ENCODE peak calls at places on chromosomes 11 and 22, in four cellular contexts. One of them, this sample, is unnamed.

GRCh38 chr11:78168539-78169477 is 19.6 kb downstream of the KCTD21 start:
- DNase-seq in colonic mucosa: peak; percentile 48
- DNase-seq in left ventricle myocardium inferior: peak; percentile 87
- DNase-seq in heart right ventricle: peak; percentile 90
- DNase-seq in this sample: peak; percentile 87

GRCh38 chr11:81026008-81026407 is 1585.2 kb upstream of the TENM4 start:
- DNase-seq in colonic mucosa: no peak
- DNase-seq in left ventricle myocardium inferior: no peak
- DNase-seq in heart right ventricle: no peak
- DNase-seq in this sample: no peak

GRCh38 chr11:69943066-69943465 is 123.8 kb upstream of the FGF3 start:
- DNase-seq in colonic mucosa: no peak
- DNase-seq in left ventricle myocardium inferior: no peak
- DNase-seq in heart right ventricle: no peak
- DNase-seq in this sample: no peak

GRCh38 chr22:20229916-20230775 is 38.0 kb downstream of the RTN4R start:
- DNase-seq in colonic mucosa: no peak
- DNase-seq in left ventricle myocardium inferior: no peak
- DNase-seq in heart right ventricle: no peak
- DNase-seq in this sample: no peak

GRCh38 chr22:40331706-40332105 is 14.6 kb upstream of the ADSL start:
- DNase-seq in colonic mucosa: no peak
- DNase-seq in left ventricle myocardium inferior: no peak
- DNase-seq in heart right ventricle: no peak
- DNase-seq in this sample: no peak

GRCh38 chr22:46094676-46095075 is 55.6 kb upstream of the PPARA start:
- DNase-seq in colonic mucosa: no peak
- DNase-seq in left ventricle myocardium inferior: no peak
- DNase-seq in heart right ventricle: no peak
- DNase-seq in this sample: no peak

GRCh38 chr22:42947211-42947990 is 67.5 kb downstream of the PACSIN2 start:
- DNase-seq in colonic mucosa: no peak
- DNase-seq in left ventricle myocardium inferior: peak; percentile 73
- DNase-seq in heart right ventricle: peak; percentile 55
- DNase-seq in this sample: peak; percentile 82

GRCh38 chr11:44275241-44275640 is 34.7 kb downstream of the ALX4 start:
- DNase-seq in colonic mucosa: no peak
- DNase-seq in left ventricle myocardium inferior: no peak
- DNase-seq in heart right ventricle: no peak
- DNase-seq in this sample: no peak

GRCh38 chr22:38038426-38038825 is 18.8 kb upstream of the PICK1 start:
- DNase-seq in colonic mucosa: no peak
- DNase-seq in left ventricle myocardium inferior: no peak
- DNase-seq in heart right ventricle: no peak
- DNase-seq in this sample: no peak

GRCh38 chr22:23178512-23179254 is 1.6 kb upstream of the BCR start:
- DNase-seq in colonic mucosa: peak; percentile 64
- DNase-seq in left ventricle myocardium inferior: peak; percentile 64
- DNase-seq in heart right ventricle: peak; percentile 60
- DNase-seq in this sample: peak; percentile 78

GRCh38 chr11:69178819-69179482 is 23.2 kb downstream of the SMIM38 start:
- DNase-seq in colonic mucosa: no peak
- DNase-seq in left ventricle myocardium inferior: no peak
- DNase-seq in heart right ventricle: no peak
- DNase-seq in this sample: no peak

GRCh38 chr11:66068923-66069714 is 953 bp upstream of the PACS1 start:
- DNase-seq in colonic mucosa: peak; percentile 59
- DNase-seq in left ventricle myocardium inferior: peak; percentile 40
- DNase-seq in heart right ventricle: peak; percentile 62
- DNase-seq in this sample: peak; percentile 59

GRCh38 chr11:14894657-14895598 is 2.9 kb upstream of the CYP2R1 start:
- DNase-seq in colonic mucosa: no peak
- DNase-seq in left ventricle myocardium inferior: peak; percentile 30
- DNase-seq in heart right ventricle: no peak
- DNase-seq in this sample: peak; percentile 29

GRCh38 chr11:2697871-2698270 is 1.9 kb downstream of the KCNQ1OT1 start:
- DNase-seq in colonic mucosa: no peak
- DNase-seq in left ventricle myocardium inferior: no peak
- DNase-seq in heart right ventricle: no peak
- DNase-seq in this sample: no peak

GRCh38 chr11:116605543-116605942 is 167.2 kb downstream of the BUD13 start:
- DNase-seq in colonic mucosa: peak; percentile 46
- DNase-seq in left ventricle myocardium inferior: no peak
- DNase-seq in heart right ventricle: no peak
- DNase-seq in this sample: no peak

GRCh38 chr22:39148727-39149535 is 3.5 kb downstream of the CBX7 start:
- DNase-seq in colonic mucosa: peak; percentile 50
- DNase-seq in left ventricle myocardium inferior: peak; percentile 65
- DNase-seq in heart right ventricle: no peak
- DNase-seq in this sample: peak; percentile 72

GRCh38 chr11:121589946-121590537 is 137.3 kb upstream of the SORL1-AS1 start:
- DNase-seq in colonic mucosa: no peak
- DNase-seq in left ventricle myocardium inferior: no peak
- DNase-seq in heart right ventricle: no peak
- DNase-seq in this sample: no peak

GRCh38 chr11:78039919-78040671 is 17.0 kb upstream of the KCTD14 start:
- DNase-seq in colonic mucosa: peak; percentile 83
- DNase-seq in left ventricle myocardium inferior: peak; percentile 67
- DNase-seq in heart right ventricle: peak; percentile 59
- DNase-seq in this sample: peak; percentile 79

GRCh38 chr11:103940542-103940941 is 95.9 kb upstream of the DDI1 start:
- DNase-seq in colonic mucosa: no peak
- DNase-seq in left ventricle myocardium inferior: no peak
- DNase-seq in heart right ventricle: no peak
- DNase-seq in this sample: no peak

GRCh38 chr11:1760351-1761109 is 3.2 kb downstream of the CTSD start:
- DNase-seq in colonic mucosa: peak; percentile 66
- DNase-seq in left ventricle myocardium inferior: peak; percentile 89
- DNase-seq in heart right ventricle: peak; percentile 85
- DNase-seq in this sample: peak; percentile 97

GRCh38 chr11:61961570-61962212 is 5.7 kb downstream of the FTH1 start:
- DNase-seq in colonic mucosa: peak; percentile 53
- DNase-seq in left ventricle myocardium inferior: peak; percentile 78
- DNase-seq in heart right ventricle: peak; percentile 70
- DNase-seq in this sample: peak; percentile 56

GRCh38 chr11:58788355-58789023 is 56.0 kb downstream of the GLYATL2 start:
- DNase-seq in colonic mucosa: peak; percentile 45
- DNase-seq in left ventricle myocardium inferior: no peak
- DNase-seq in heart right ventricle: peak; percentile 8
- DNase-seq in this sample: no peak

GRCh38 chr22:36236338-36237319 is 2.7 kb downstream of the APOL2 start:
- DNase-seq in colonic mucosa: no peak
- DNase-seq in left ventricle myocardium inferior: no peak
- DNase-seq in heart right ventricle: no peak
- DNase-seq in this sample: no peak

GRCh38 chr11:3959015-3959917 is 103.8 kb downstream of the STIM1 start:
- DNase-seq in colonic mucosa: no peak
- DNase-seq in left ventricle myocardium inferior: no peak
- DNase-seq in heart right ventricle: no peak
- DNase-seq in this sample: no peak

GRCh38 chr11:45411221-45411946 is 125.2 kb upstream of the SYT13 start:
- DNase-seq in colonic mucosa: no peak
- DNase-seq in left ventricle myocardium inferior: no peak
- DNase-seq in heart right ventricle: no peak
- DNase-seq in this sample: no peak

GRCh38 chr11:134640971-134641968 is 229.2 kb upstream of the B3GAT1 start:
- DNase-seq in colonic mucosa: no peak
- DNase-seq in left ventricle myocardium inferior: no peak
- DNase-seq in heart right ventricle: no peak
- DNase-seq in this sample: no peak

GRCh38 chr11:58659404-58659803 is 36.9 kb downstream of the CNTF start:
- DNase-seq in colonic mucosa: no peak
- DNase-seq in left ventricle myocardium inferior: no peak
- DNase-seq in heart right ventricle: no peak
- DNase-seq in this sample: no peak

GRCh38 chr11:31870609-31871309 is 59.6 kb upstream of the PAX6 start:
- DNase-seq in colonic mucosa: peak; percentile 37
- DNase-seq in left ventricle myocardium inferior: peak; percentile 19
- DNase-seq in heart right ventricle: peak; percentile 32
- DNase-seq in this sample: peak; percentile 53

GRCh38 chr11:14902650-14903350 is 10.8 kb upstream of the CYP2R1 start:
- DNase-seq in colonic mucosa: no peak
- DNase-seq in left ventricle myocardium inferior: no peak
- DNase-seq in heart right ventricle: no peak
- DNase-seq in this sample: no peak

GRCh38 chr11:27696961-27697360 is 3.3 kb downstream of the BDNF start:
- DNase-seq in colonic mucosa: no peak
- DNase-seq in left ventricle myocardium inferior: no peak
- DNase-seq in heart right ventricle: no peak
- DNase-seq in this sample: no peak

GRCh38 chr11:9489366-9489765 is 28.6 kb downstream of the ZNF143 start:
- DNase-seq in colonic mucosa: no peak
- DNase-seq in left ventricle myocardium inferior: no peak
- DNase-seq in heart right ventricle: no peak
- DNase-seq in this sample: no peak

GRCh38 chr11:96156379-96156722 is 186.6 kb downstream of the MAML2 start:
- DNase-seq in colonic mucosa: no peak
- DNase-seq in left ventricle myocardium inferior: no peak
- DNase-seq in heart right ventricle: peak; percentile 60
- DNase-seq in this sample: no peak

GRCh38 chr11:63985812-63986155 is 454 bp upstream of the OTUB1 start:
- DNase-seq in colonic mucosa: no peak
- DNase-seq in left ventricle myocardium inferior: no peak
- DNase-seq in heart right ventricle: no peak
- DNase-seq in this sample: no peak

GRCh38 chr11:74288161-74288560 is 23.3 kb downstream of the P4HA3 start:
- DNase-seq in colonic mucosa: no peak
- DNase-seq in left ventricle myocardium inferior: no peak
- DNase-seq in heart right ventricle: no peak
- DNase-seq in this sample: no peak

GRCh38 chr11:75314771-75315438 is 36.6 kb downstream of the ARRB1 start:
- DNase-seq in colonic mucosa: no peak
- DNase-seq in left ventricle myocardium inferior: no peak
- DNase-seq in heart right ventricle: no peak
- DNase-seq in this sample: no peak
- H3K4me3 ChIP-seq in colonic mucosa: no peak overlapping the region
- H3K4me3 ChIP-seq in left ventricle myocardium inferior: no peak overlapping the region
- H3K4me3 ChIP-seq in heart right ventricle: no peak overlapping the region
- H3K4me3 ChIP-seq in this sample: no peak overlapping the region

GRCh38 chr11:569273-569885 is 6.9 kb upstream of the PHRF1 start:
- DNase-seq in colonic mucosa: no peak
- DNase-seq in left ventricle myocardium inferior: peak; percentile 77
- DNase-seq in heart right ventricle: peak; percentile 41
- DNase-seq in this sample: peak; percentile 52

GRCh38 chr11:565921-566509 is 5.2 kb downstream of the RASSF7 start:
- DNase-seq in colonic mucosa: no peak
- DNase-seq in left ventricle myocardium inferior: no peak
- DNase-seq in heart right ventricle: no peak
- DNase-seq in this sample: no peak

GRCh38 chr11:567036-567628 is 6.4 kb downstream of the RASSF7 start:
- DNase-seq in colonic mucosa: no peak
- DNase-seq in left ventricle myocardium inferior: no peak
- DNase-seq in heart right ventricle: no peak
- DNase-seq in this sample: peak; percentile 49

GRCh38 chr11:567629-568258 is 7.0 kb downstream of the RASSF7 start:
- DNase-seq in colonic mucosa: no peak
- DNase-seq in left ventricle myocardium inferior: no peak
- DNase-seq in heart right ventricle: no peak
- DNase-seq in this sample: no peak

DNA sequence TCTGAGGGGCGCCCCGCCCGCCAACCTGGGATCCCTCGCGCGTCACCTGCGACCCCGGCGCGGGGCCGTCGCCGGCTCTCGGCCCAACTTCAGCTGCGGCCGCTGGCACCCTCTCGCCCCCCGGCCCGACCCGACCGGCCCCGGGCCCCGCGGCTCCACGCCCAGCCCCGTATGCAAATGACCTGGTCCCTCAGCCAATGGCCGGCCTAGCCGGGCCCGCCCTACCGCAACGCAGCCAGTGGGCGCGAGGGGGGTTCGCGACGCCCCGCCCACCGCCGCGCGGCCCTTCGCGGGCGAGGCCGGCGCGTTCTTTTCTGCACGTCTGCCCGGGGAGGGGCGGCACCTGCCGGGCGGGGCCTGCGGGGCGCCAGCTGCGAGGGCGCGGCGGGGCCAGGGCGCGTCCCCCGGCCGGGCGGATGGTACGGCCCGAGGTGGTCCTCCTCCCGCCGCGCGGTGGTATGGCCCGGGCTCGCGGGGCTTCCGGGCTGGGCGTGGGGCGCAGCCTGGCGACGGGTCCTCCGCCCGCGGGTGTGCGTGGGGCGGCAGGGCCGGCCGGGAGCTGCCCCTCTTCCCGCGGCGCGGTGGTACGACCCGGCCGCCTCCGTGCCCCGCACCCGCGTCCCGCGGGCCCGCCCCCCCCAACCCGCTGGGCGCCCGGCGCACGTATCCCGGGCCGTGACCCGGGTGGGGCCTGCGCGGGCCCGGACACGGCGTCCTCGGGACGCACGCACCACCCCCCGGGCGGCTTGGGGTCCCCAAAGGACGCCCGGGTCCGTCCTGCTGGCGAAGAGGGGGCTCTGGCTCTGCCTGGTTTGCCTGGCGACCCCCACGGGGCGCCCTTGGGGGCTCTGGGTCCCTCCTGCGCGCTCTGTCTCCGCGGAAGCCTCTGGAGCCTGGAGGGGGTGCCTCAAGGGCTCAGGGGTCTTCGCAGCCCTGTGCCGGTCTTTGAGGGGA is 7.7 kb upstream of the PHRF1 start:
- DNase-seq in colonic mucosa: peak; percentile 94
- DNase-seq in left ventricle myocardium inferior: peak; percentile 93
- DNase-seq in heart right ventricle: peak; percentile 91
- DNase-seq in this sample: peak; percentile 97
- H3K4me1 ChIP-seq in colonic mucosa: no peaks in the 10 kb centered on the region
- H3K4me1 ChIP-seq in left ventricle myocardium inferior: peaks cover 36% of the 10 kb centered on the region
- H3K4me1 ChIP-seq in heart right ventricle: peaks cover 25% of the 10 kb centered on the region
- H3K4me1 ChIP-seq in this sample: peaks cover 9% of the 10 kb centered on the region

GRCh38 chr11:35305670-35306382 is 113.5 kb downstream of the SLC1A2 start:
- DNase-seq in colonic mucosa: peak; percentile 45
- DNase-seq in left ventricle myocardium inferior: no peak
- DNase-seq in heart right ventricle: no peak
- DNase-seq in this sample: no peak
- TF ChIP-seq CTCF in colonic mucosa: peak; percentile 48
- TF ChIP-seq CTCF in left ventricle myocardium inferior: peak; percentile 47
- TF ChIP-seq CTCF in heart right ventricle: peak; percentile 38
- TF ChIP-seq CTCF in this sample: no peak

GRCh38 chr11:30583505-30584280 is 2.5 kb downstream of the MPPED2 start:
- DNase-seq in colonic mucosa: no peak
- DNase-seq in left ventricle myocardium inferior: peak; percentile 20
- DNase-seq in heart right ventricle: peak; percentile 6
- DNase-seq in this sample: peak; percentile 22
- H3K4me3 ChIP-seq in colonic mucosa: no peak overlapping the region
- H3K4me3 ChIP-seq in left ventricle myocardium inferior: peak overlapping the region; percentile 96
- H3K4me3 ChIP-seq in heart right ventricle: peak overlapping the region; percentile 88
- H3K4me3 ChIP-seq in this sample: peak overlapping the region; percentile 93

This sample was measured in psoas muscle.